ENCODE peak calls at places on chromosome 21, in six cellular contexts. N is MM.1S, V is PC-9, Y is endothelial cell of umbilical vein, M is GM23338, X is fibroblast of lung. D is an unnamed sample. For H3K27me3, the result is how much of the 10 kb centered on the place peaks cover.

GRCh38 chr21:26389971-26390641 is 183.0 kb downstream of the CYYR1 start:
- DNase-seq in N (peak), V (peak), Y (peak), M (no peak), X (peak), D (no peak)

GRCh38 chr21:41425588-41425953 is 468 bp upstream of the MX1 start:
- DNase-seq in N (no peak), V (no peak), Y (no peak), M (no peak), X (no peak), D (no peak)

GRCh38 chr21:41597811-41598231 is 89.9 kb upstream of the TMPRSS2 start:
- DNase-seq in N (no peak), V (no peak), Y (no peak), M (no peak), X (no peak), D (no peak)

GRCh38 chr21:33368124-33368523 is 35.1 kb upstream of the IFNGR2 start:
- DNase-seq in N (no peak), V (no peak), Y (no peak), M (no peak), X (no peak), D (no peak)

GRCh38 chr21:25568230-25568629 is 39.1 kb downstream of the MRPL39 start:
- DNase-seq in N (no peak), V (no peak), Y (peak), M (peak), X (peak), D (peak)

GRCh38 chr21:25556087-25556486 is 51.2 kb downstream of the MRPL39 start:
- DNase-seq in N (no peak), V (no peak), Y (no peak), M (no peak), X (no peak), D (no peak)

GRCh38 chr21:43825936-43826622 is 36.7 kb downstream of the RRP1 start:
- DNase-seq in N (no peak), V (no peak), Y (no peak), M (peak), X (no peak), D (no peak)

GRCh38 chr21:41418393-41418792 is 7.6 kb upstream of the MX1 start:
- DNase-seq in N (no peak), V (no peak), Y (no peak), M (no peak), X (no peak), D (no peak)

GRCh38 chr21:39911286-39911685 is 44.0 kb downstream of the PCP4 start:
- DNase-seq in N (peak), V (no peak), Y (no peak), M (peak), X (no peak), D (no peak)

GRCh38 chr21:35050348-35051286 is 1.5 kb upstream of the RUNX1 start:
- DNase-seq in N (peak), V (peak), Y (no peak), M (no peak), X (no peak), D (no peak)

GRCh38 chr21:35052786-35053185 is 3.7 kb upstream of the RUNX1 start:
- DNase-seq in N (no peak), V (no peak), Y (no peak), M (no peak), X (no peak), D (no peak)

GRCh38 chr21:35053356-35054096 is 4.4 kb upstream of the RUNX1 start:
- DNase-seq in N (no peak), V (no peak), Y (no peak), M (no peak), X (no peak), D (no peak)

GRCh38 chr21:35048706-35049617 is at the start of gene RUNX1:
- DNase-seq in N (peak), V (peak), Y (peak), M (no peak), X (peak), D (no peak)

DNA sequence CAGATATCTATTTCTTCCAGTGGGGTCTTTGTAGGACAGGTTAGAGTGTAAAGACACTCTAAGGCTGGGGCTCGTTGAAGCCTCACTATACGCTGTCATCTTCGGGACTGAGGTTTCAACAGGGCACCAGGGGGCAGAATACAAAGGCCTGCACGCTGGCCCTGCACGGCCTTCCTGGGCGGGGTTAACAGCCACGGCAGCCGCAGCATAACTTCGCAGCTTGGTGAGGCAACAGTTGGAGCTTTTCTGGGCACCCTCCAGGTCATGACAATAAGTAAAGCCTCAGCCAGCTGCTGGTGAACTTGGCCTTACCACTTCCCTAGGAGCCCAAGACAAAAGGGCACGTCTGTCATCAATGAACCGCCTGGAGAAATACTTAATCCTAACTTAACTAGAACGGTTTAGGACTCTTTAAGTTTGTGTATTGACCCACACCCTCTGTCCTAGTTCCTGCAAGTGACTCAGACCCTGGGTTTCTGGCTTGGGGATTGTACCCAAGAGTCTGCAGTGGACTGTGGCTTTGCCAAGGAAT is 2.3 kb upstream of the RUNX1 start:
- DNase-seq in N (peak), V (peak), Y (peak), M (peak), X (peak), D (peak)
- TF ChIP-seq EZH2 in N (no peak), V (no peak), Y (no peak), M (no peak), X (no peak), D (no peak)

GRCh38 chr21:27397578-27397977 is 430.7 kb upstream of the ADAMTS5 start:
- DNase-seq in N (no peak), V (no peak), Y (no peak), M (no peak), X (no peak), D (no peak)
- H3K27me3 ChIP-seq in N (under half), V (under half), Y (under half), M (under half), X (under half), D (under half)

DNA sequence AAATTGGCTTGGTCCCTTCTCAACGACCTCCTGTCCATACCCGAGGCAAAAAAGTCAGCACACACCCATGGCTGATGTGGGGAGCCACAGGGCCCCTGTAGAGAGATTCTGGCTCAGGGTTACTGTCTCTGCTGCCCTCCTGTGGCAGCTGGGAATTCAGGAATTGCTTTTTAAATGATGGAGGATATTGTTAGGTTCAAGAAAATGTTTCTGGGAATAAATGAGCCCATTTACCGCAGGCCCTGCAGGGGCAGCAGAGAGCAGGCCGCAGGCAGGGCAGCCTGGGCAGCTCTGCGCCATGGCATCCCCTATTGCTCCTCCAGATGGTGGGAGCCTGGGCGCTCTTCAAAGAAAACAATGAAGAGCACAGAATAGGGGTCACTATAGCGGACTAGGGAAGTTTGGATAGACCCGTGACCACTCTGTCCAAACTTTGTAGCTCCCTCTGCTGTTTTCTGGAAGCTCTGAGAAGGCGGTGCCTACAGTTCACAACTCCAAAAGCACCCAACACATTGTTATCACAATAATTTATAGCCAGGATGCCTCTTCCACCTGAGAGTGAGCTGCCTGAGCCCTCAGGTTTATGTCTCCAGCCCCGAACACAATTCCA is 201.1 kb downstream of the BACH1 start:
- DNase-seq in N (no peak), V (no peak), Y (peak), M (peak), X (peak), D (peak)
- TF ChIP-seq CTCF in N (peak), V (peak), Y (peak), M (peak), X (peak), D (peak)

GRCh38 chr21:36706951-36707762 is 8.2 kb downstream of the SIM2 start:
- DNase-seq in N (no peak), V (no peak), Y (no peak), M (peak), X (peak), D (peak)
- TF ChIP-seq EZH2 in N (no peak), V (no peak), Y (peak), M (peak), X (peak), D (no peak)

GRCh38 chr21:37799193-37800121 is 116.8 kb downstream of the KCNJ6 start:
- DNase-seq in N (no peak), V (no peak), Y (no peak), M (no peak), X (no peak), D (no peak)

GRCh38 chr21:37800122-37800455 is 116.2 kb downstream of the KCNJ6 start:
- DNase-seq in N (no peak), V (no peak), Y (peak), M (no peak), X (no peak), D (no peak)

GRCh38 chr21:37803076-37803475 is 113.2 kb downstream of the KCNJ6 start:
- DNase-seq in N (no peak), V (no peak), Y (no peak), M (no peak), X (no peak), D (no peak)

GRCh38 chr21:37797403-37797802 is 118.9 kb downstream of the KCNJ6 start:
- DNase-seq in N (no peak), V (no peak), Y (no peak), M (no peak), X (no peak), D (no peak)

DNA sequence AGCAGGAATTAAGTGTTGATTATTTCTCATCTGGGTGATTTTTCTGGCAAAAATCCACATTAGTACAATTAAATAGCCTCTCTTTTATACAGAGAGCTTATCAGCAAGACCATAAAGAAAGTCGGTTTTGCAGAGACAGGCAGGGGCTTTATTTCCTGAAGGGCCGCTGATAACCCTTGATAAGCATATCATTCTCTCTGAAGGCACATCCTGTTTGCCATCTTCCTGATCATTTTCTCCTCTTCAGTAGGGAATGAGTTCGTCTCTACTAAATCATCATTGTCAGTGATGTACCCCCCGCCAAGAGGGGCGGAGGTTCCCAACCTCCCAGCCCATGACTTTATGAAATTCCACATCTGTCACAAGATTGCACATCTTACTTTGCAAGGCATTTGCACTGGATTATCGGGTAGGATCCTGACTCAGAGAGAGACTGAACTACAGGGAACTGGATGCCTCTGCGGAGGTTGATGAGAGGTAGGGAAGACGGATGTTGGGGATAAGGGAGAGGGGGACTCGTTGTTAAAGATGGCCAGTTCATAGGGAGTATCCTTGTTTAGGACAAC is 115.7 kb downstream of the KCNJ6 start:
- DNase-seq in N (no peak), V (no peak), Y (peak), M (no peak), X (peak), D (no peak)
- H3K27me3 ChIP-seq in N (under half), V (half or more), Y (under half), M (under half), X (under half), D (half or more)

DNA sequence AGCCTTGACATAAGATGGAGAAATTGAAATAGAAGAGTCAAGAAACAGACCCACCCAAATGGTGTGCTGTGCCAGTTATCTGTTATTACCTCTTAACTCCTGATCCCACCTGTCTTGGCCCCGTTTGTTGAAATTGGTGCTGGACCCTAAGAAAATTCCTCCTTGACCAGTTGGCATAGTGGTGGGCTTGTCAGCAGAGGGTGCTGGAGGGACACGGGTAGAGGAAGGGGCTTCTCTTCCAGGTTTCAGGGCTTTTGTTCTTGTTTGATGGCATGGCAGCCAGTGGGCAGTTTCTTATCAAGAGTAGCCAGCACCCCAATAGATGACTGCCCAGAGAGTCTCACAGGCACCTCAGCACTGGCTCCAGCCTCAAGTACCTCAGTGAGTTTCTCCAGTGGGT is 51.6 kb downstream of the PCBP3 start:
- DNase-seq in N (no peak), V (no peak), Y (no peak), M (peak), X (no peak), D (peak)
- TF ChIP-seq CTCF in N (no peak), V (no peak), Y (no peak), M (peak), X (no peak), D (peak)

GRCh38 chr21:31556662-31557061 is 102.8 kb upstream of the SOD1 start:
- DNase-seq in N (no peak), V (no peak), Y (no peak), M (no peak), X (no peak), D (no peak)

GRCh38 chr21:31557421-31557955 is 102.0 kb upstream of the SOD1 start:
- DNase-seq in N (peak), V (no peak), Y (no peak), M (peak), X (no peak), D (no peak)

GRCh38 chr21:31558839-31559367 is 100.6 kb upstream of the SOD1 start:
- DNase-seq in N (peak), V (peak), Y (peak), M (peak), X (peak), D (peak)

GRCh38 chr21:31559368-31560119 is 99.9 kb upstream of the SOD1 start:
- DNase-seq in N (peak), V (peak), Y (peak), M (peak), X (peak), D (peak)

DNA sequence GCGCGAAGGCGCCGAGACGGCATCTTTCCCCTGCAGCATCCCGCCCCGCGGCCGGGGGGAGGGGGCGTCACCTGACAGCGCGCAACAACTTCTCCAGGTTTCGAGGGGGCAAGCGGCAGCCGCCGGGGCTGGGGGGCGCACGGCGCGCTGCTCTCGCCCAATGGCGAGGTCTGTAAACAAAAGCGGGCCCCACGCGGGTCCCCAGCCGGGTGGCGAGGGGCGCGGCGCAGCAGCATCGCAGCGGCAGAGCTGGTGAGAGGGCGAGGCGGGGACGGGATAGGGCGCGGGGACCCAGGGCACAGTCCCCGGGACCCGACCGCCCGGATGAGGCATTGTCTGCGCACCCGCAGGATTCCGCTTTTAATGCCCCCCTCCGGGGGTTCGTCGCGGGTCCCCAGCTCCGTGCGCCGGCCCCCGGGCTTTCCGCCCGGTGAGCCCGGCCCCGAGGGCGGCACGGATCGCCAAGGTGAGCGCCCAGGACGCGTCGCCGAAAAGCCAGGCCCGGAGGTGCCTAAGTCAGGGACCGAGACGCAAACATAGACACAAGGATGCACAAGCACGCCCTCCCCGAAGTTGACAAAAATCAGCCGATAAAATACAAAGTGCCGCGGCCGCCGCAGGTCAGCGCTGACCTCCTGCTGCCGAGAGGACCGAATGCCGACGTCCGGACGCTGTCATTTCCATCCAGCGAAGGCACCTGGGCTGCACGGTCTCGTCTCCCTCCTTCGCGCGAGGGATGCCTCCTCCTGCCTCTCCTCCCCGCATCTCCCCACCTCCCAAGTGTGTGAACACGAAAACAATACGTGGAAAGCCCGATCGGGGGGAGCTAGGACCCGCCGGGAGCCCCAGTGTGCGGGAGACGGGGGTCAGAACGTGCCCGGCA is 101.3 kb upstream of the SOD1 start:
- DNase-seq in N (peak), V (peak), Y (no peak), M (peak), X (no peak), D (peak)
- TF ChIP-seq EZH2 in N (no peak), V (no peak), Y (peak), M (no peak), X (peak), D (no peak)